ENCODE peak calls at places on chromosomes 12 and 14, in six cellular contexts. Z is cardiac fibroblast, G is neural crest cell, Q is ascending aorta, P is thyroid gland, A is GM12892. H is an unnamed sample.

GRCh38 chr12:6946033-6946919 is 2.5 kb downstream of the C12orf57 start:
- DNase-seq in P (peak; percentile 99), Q (no peak), Z (no peak), A (no peak), G (no peak), H (peak; percentile 96)

GRCh38 chr12:21849878-21850277 is 75.4 kb upstream of the KCNJ8 start:
- DNase-seq in A (no peak), Z (no peak), G (no peak), P (peak; percentile 10), Q (no peak), H (no peak)

GRCh38 chr12:108047130-108047550 is 81.9 kb upstream of the WSCD2 start:
- DNase-seq in G (no peak), P (no peak), Z (peak; percentile 1), Q (no peak), A (no peak), H (no peak)

GRCh38 chr14:26596722-26597030 is 1.2 kb downstream of the NOVA1 start:
- DNase-seq in P (peak; percentile 10), Z (peak; percentile 36), Q (no peak), G (peak; percentile 15), A (no peak), H (peak; percentile 55)

GRCh38 chr14:81594012-81594411 is 60.4 kb upstream of the SEL1L start:
- DNase-seq in G (peak; percentile 12), P (no peak), A (no peak), Q (peak; percentile 22), Z (peak; percentile 6), H (no peak)

GRCh38 chr12:119283315-119283714 is 51.2 kb upstream of the CCDC60 start:
- DNase-seq in P (no peak), Q (no peak), G (no peak), Z (no peak), A (no peak), H (no peak)

GRCh38 chr14:85426068-85426935 is 103.6 kb upstream of the FLRT2 start:
- DNase-seq in P (no peak), A (no peak), Q (no peak), G (no peak), Z (no peak), H (no peak)

GRCh38 chr12:59040651-59041050 is 120.3 kb upstream of the LRIG3 start:
- DNase-seq in P (no peak), A (no peak), Z (peak; percentile 64), G (no peak), Q (no peak), H (no peak)

GRCh38 chr12:52896190-52897100 is 8.4 kb downstream of the KRT8 start:
- DNase-seq in P (no peak), Z (no peak), A (no peak), G (no peak), Q (no peak), H (no peak)

GRCh38 chr12:58803893-58804292 is 116.4 kb downstream of the LRIG3 start:
- DNase-seq in Q (no peak), A (no peak), Z (peak; percentile 80), P (peak; percentile 3), G (no peak), H (no peak)

GRCh38 chr14:22561661-22562579 is 27.1 kb downstream of the DAD1 start:
- DNase-seq in Q (no peak), P (peak; percentile 95), G (no peak), A (no peak), Z (no peak), H (no peak)

GRCh38 chr12:96048392-96048969 is 13.1 kb upstream of the LTA4H start:
- DNase-seq in A (no peak), Z (no peak), P (no peak), Q (no peak), G (no peak), H (no peak)

GRCh38 chr12:64459388-64460024 is 7.6 kb downstream of the TBK1 start:
- DNase-seq in P (no peak), A (no peak), Z (no peak), Q (no peak), G (no peak), H (no peak)

GRCh38 chr12:98294426-98294825 is 221.0 kb upstream of the TMPO start:
- DNase-seq in P (no peak), A (no peak), Q (no peak), Z (no peak), G (no peak), H (no peak)

GRCh38 chr12:43692064-43692463 is 66.5 kb downstream of the PUS7L start:
- DNase-seq in Z (peak; percentile 10), P (no peak), G (no peak), Q (no peak), A (no peak), H (no peak)

GRCh38 chr12:65642006-65642695 is 182.1 kb upstream of the HMGA2 start:
- DNase-seq in A (no peak), Q (no peak), G (no peak), P (no peak), Z (no peak), H (no peak)

GRCh38 chr12:102629262-102629888 is 149.0 kb upstream of the IGF1 start:
- DNase-seq in Z (no peak), Q (no peak), P (no peak), G (no peak), A (no peak), H (no peak)

GRCh38 chr14:68955164-68955921 is 23.8 kb downstream of the ACTN1 start:
- DNase-seq in Z (no peak), P (no peak), Q (no peak), A (no peak), G (no peak), H (no peak)

GRCh38 chr12:118714051-118714460 is 267.3 kb upstream of the SRRM4 start:
- DNase-seq in Z (no peak), G (peak; percentile 75), A (peak; percentile 23), Q (no peak), P (peak; percentile 2), H (peak; percentile 53)

GRCh38 chr12:53046655-53047220 is 3.1 kb upstream of the TNS2 start:
- DNase-seq in G (peak; percentile 53), Z (peak; percentile 94), Q (peak; percentile 80), P (peak; percentile 94), A (peak; percentile 57), H (peak; percentile 85)

GRCh38 chr12:123761841-123762714 is at the start of gene DNAH10:
- DNase-seq in A (peak; percentile 67), Z (peak; percentile 35), Q (no peak), P (peak; percentile 21), G (peak; percentile 68), H (peak; percentile 76)

GRCh38 chr12:45234134-45234865 is 18.4 kb downstream of the ANO6 start:
- DNase-seq in Q (no peak), A (no peak), G (no peak), Z (peak; percentile 97), P (peak; percentile 39), H (peak; percentile 37)

GRCh38 chr12:31944299-31944698 is 14.9 kb upstream of the RESF1 start:
- DNase-seq in Z (no peak), G (no peak), A (no peak), Q (no peak), P (no peak), H (no peak)

GRCh38 chr12:12503384-12504078 is 59.1 kb downstream of the DUSP16 start:
- DNase-seq in P (no peak), A (no peak), G (no peak), Z (no peak), Q (no peak), H (no peak)

GRCh38 chr14:31867570-31867969 is 209.5 kb upstream of the ARHGAP5 start:
- DNase-seq in P (no peak), G (no peak), A (no peak), Z (no peak), Q (no peak), H (no peak)

GRCh38 chr14:104426771-104427125 is 152.8 kb upstream of the C14orf180 start:
- DNase-seq in G (no peak), P (no peak), Q (no peak), A (no peak), Z (no peak), H (no peak)

GRCh38 chr12:67676624-67677023 is 28.1 kb downstream of the DYRK2 start:
- DNase-seq in Z (no peak), P (no peak), A (no peak), Q (no peak), G (no peak), H (no peak)

GRCh38 chr14:101627913-101628257 is 66.6 kb downstream of the DIO3 start:
- DNase-seq in A (no peak), Z (no peak), Q (no peak), P (no peak), G (no peak), H (no peak)

GRCh38 chr12:44716681-44717080 is 159.4 kb downstream of the NELL2 start:
- DNase-seq in P (no peak), G (no peak), Q (no peak), A (no peak), Z (no peak), H (no peak)

GRCh38 chr12:48794870-48795269 is 6.0 kb upstream of the ADCY6 start:
- DNase-seq in A (no peak), Z (no peak), P (no peak), G (no peak), Q (no peak), H (no peak)

GRCh38 chr12:58367041-58367440 is 425.7 kb downstream of the ATP23 start:
- DNase-seq in G (no peak), Z (no peak), A (no peak), Q (no peak), P (no peak), H (no peak)

GRCh38 chr12:75443709-75444108 is 36.8 kb upstream of the GLIPR1 start:
- DNase-seq in Q (no peak), Z (no peak), A (no peak), G (no peak), P (no peak), H (no peak)

H was measured in NCI-H526.